ENCODE peak calls at places on chromosomes 1 and 21, in ten cellular contexts. K is head of caudate nucleus; Q is mucosa of descending colon; O is RPMI7951; Z is RPMI8226; E is NCI-H2171 treated with DMSO at 0.1 percent for 48 hours; R is stimulated activated naive CD4-positive, alpha-beta T cell; M is stimulated activated CD8-positive, alpha-beta memory T cell treated with anti-CD3 and anti-CD28 coated beads, Interleukin-15, amount 100 ng/mL, for 24 hours; X is SW480; F is germinal center. W is an unnamed sample.

GRCh38 chr1:51417496-51418383 is 87.4 kb upstream of the TTC39A start:
- DNase-seq in K (no peak), Q (no peak), O (no peak), Z (no peak), E (peak; percentile 46), R (no peak), M (no peak), X (no peak), F (no peak), W (no peak)

GRCh38 chr1:21932127-21932526 is 5.0 kb downstream of the HSPG2 start:
- DNase-seq in K (no peak), Q (no peak), O (no peak), Z (no peak), E (no peak), R (no peak), M (no peak), X (no peak), F (no peak), W (no peak)

GRCh38 chr1:167689569-167689925 is 32.2 kb upstream of the MPZL1 start:
- DNase-seq in K (no peak), Q (no peak), O (peak; percentile 44), Z (no peak), E (no peak), R (no peak), M (no peak), X (no peak), F (no peak), W (no peak)

GRCh38 chr1:157691285-157691920 is 9.2 kb downstream of the FCRL3 start:
- DNase-seq in K (peak; percentile 26), Q (no peak), O (peak; percentile 36), Z (peak; percentile 62), E (peak; percentile 17), R (no peak), M (no peak), X (peak; percentile 50), F (peak; percentile 33), W (no peak)

GRCh38 chr1:172826096-172826741 is 167.3 kb downstream of the FASLG start:
- DNase-seq in K (peak; percentile 14), Q (no peak), O (peak; percentile 86), Z (peak; percentile 27), E (peak; percentile 21), R (no peak), M (no peak), X (peak; percentile 55), F (no peak), W (no peak)

GRCh38 chr1:2590233-2591141 is 3.9 kb downstream of the PRXL2B start:
- DNase-seq in K (no peak), Q (peak; percentile 39), O (no peak), Z (no peak), E (no peak), R (no peak), M (no peak), X (no peak), F (no peak), W (no peak)

GRCh38 chr1:83418558-83418957 is 580.4 kb downstream of the TTLL7 start:
- DNase-seq in K (no peak), Q (no peak), O (no peak), Z (no peak), E (no peak), R (no peak), M (no peak), X (no peak), F (no peak), W (no peak)

GRCh38 chr1:154586231-154586630 is 18.7 kb downstream of the CHRNB2 start:
- DNase-seq in K (no peak), Q (no peak), O (no peak), Z (no peak), E (no peak), R (no peak), M (no peak), X (no peak), F (no peak), W (no peak)

GRCh38 chr1:162627662-162628296 is 4.5 kb upstream of the DDR2 start:
- DNase-seq in K (no peak), Q (no peak), O (peak; percentile 54), Z (peak; percentile 60), E (peak; percentile 26), R (no peak), M (no peak), X (peak; percentile 5), F (no peak), W (no peak)

GRCh38 chr1:197770243-197770642 is 5.0 kb downstream of the DENND1B start:
- DNase-seq in K (no peak), Q (no peak), O (no peak), Z (peak; percentile 20), E (no peak), R (no peak), M (no peak), X (no peak), F (no peak), W (no peak)

GRCh38 chr1:116356673-116357072 is 16.4 kb upstream of the ATP1A1 start:
- DNase-seq in K (no peak), Q (no peak), O (peak; percentile 49), Z (no peak), E (no peak), R (no peak), M (no peak), X (no peak), F (no peak), W (no peak)

GRCh38 chr1:154174654-154175053 is 17.2 kb downstream of the TPM3 start:
- DNase-seq in K (no peak), Q (no peak), O (no peak), Z (no peak), E (no peak), R (no peak), M (no peak), X (no peak), F (no peak), W (no peak)

GRCh38 chr1:38672692-38673091 is 186.9 kb downstream of the RRAGC start:
- DNase-seq in K (no peak), Q (no peak), O (no peak), Z (no peak), E (no peak), R (no peak), M (no peak), X (no peak), F (no peak), W (no peak)

GRCh38 chr1:22414244-22414751 is 37.4 kb upstream of the ZBTB40 start:
- DNase-seq in K (no peak), Q (no peak), O (no peak), Z (peak; percentile 61), E (no peak), R (no peak), M (no peak), X (no peak), F (no peak), W (no peak)

GRCh38 chr1:167995038-167995437 is 58.2 kb upstream of the MPC2 start:
- DNase-seq in K (no peak), Q (no peak), O (no peak), Z (no peak), E (no peak), R (no peak), M (no peak), X (no peak), F (no peak), W (no peak)

GRCh38 chr21:33865996-33866575 is 49.5 kb downstream of the ATP5PO start:
- DNase-seq in K (no peak), Q (no peak), O (no peak), Z (no peak), E (no peak), R (no peak), M (no peak), X (no peak), F (no peak), W (no peak)

GRCh38 chr1:77341195-77341594 is 59.4 kb downstream of the AK5 start:
- DNase-seq in K (no peak), Q (no peak), O (no peak), Z (no peak), E (no peak), R (no peak), M (no peak), X (no peak), F (no peak), W (no peak)

GRCh38 chr1:147599362-147600118 is 58.2 kb downstream of the BCL9 start:
- DNase-seq in K (peak; percentile 97), Q (peak; percentile 98), O (peak; percentile 90), Z (peak; percentile 98), E (peak; percentile 95), R (peak; percentile 95), M (peak; percentile 92), X (peak; percentile 91), F (peak; percentile 93), W (peak; percentile 93)

GRCh38 chr1:3369437-3370076 is 84.9 kb upstream of the ARHGEF16 start:
- DNase-seq in K (no peak), Q (no peak), O (peak; percentile 89), Z (no peak), E (no peak), R (no peak), M (no peak), X (no peak), F (no peak), W (no peak)

GRCh38 chr1:113912594-113913311 is 7.6 kb downstream of the DCLRE1B start:
- DNase-seq in K (peak; percentile 18), Q (no peak), O (peak; percentile 11), Z (no peak), E (peak; percentile 98), R (no peak), M (no peak), X (no peak), F (no peak), W (no peak)

GRCh38 chr1:19752083-19752696 is 47.5 kb downstream of the TMCO4 start:
- DNase-seq in K (no peak), Q (no peak), O (no peak), Z (no peak), E (no peak), R (no peak), M (no peak), X (no peak), F (no peak), W (no peak)

GRCh38 chr1:21935891-21936365 is 1.2 kb downstream of the HSPG2 start:
- DNase-seq in K (no peak), Q (peak; percentile 75), O (no peak), Z (no peak), E (no peak), R (no peak), M (no peak), X (peak; percentile 44), F (no peak), W (no peak)

GRCh38 chr1:235557495-235557894 is 53.2 kb upstream of the B3GALNT2 start:
- DNase-seq in K (no peak), Q (no peak), O (no peak), Z (no peak), E (no peak), R (no peak), M (no peak), X (no peak), F (no peak), W (no peak)

GRCh38 chr1:148263128-148263905 is 111.2 kb upstream of the NBPF11 start:
- DNase-seq in K (peak; percentile 28), Q (peak; percentile 78), O (peak; percentile 52), Z (peak; percentile 84), E (no peak), R (peak; percentile 50), M (peak; percentile 31), X (peak; percentile 95), F (peak; percentile 66), W (peak; percentile 79)

GRCh38 chr1:154213274-154213673 is 7.1 kb upstream of the CFAP141 start:
- DNase-seq in K (no peak), Q (no peak), O (peak; percentile 49), Z (no peak), E (no peak), R (no peak), M (no peak), X (no peak), F (no peak), W (no peak)

GRCh38 chr1:233990486-233990885 is 86.0 kb downstream of the SLC35F3 start:
- DNase-seq in K (no peak), Q (no peak), O (no peak), Z (no peak), E (no peak), R (no peak), M (no peak), X (no peak), F (no peak), W (no peak)

GRCh38 chr1:165352442-165353293 is 3.8 kb downstream of the LMX1A start:
- DNase-seq in K (no peak), Q (peak; percentile 79), O (no peak), Z (no peak), E (no peak), R (no peak), M (no peak), X (peak; percentile 16), F (no peak), W (no peak)

GRCh38 chr1:185699874-185700273 is 34.3 kb upstream of the HMCN1 start:
- DNase-seq in K (no peak), Q (no peak), O (no peak), Z (no peak), E (no peak), R (no peak), M (no peak), X (no peak), F (no peak), W (no peak)

W was measured in GM06990.